ENCODE peak calls at places on chromosomes 1 and 21, in four cellular contexts. Z is cardiac fibroblast, U is SJSA1, V is MCF 10A. I is an unnamed sample.

GRCh38 chr1:9494936-9495758 is 44.1 kb upstream of the SLC25A33 start:
- DNase-seq in Z (peak; percentile 57), U (peak; percentile 58), V (peak; percentile 29), I (no peak)

GRCh38 chr1:201360901-201361651 is 16.4 kb downstream of the TNNT2 start:
- DNase-seq in Z (no peak), U (no peak), V (no peak), I (no peak)

GRCh38 chr1:3702990-3703728 is 49.1 kb upstream of the CCDC27 start:
- DNase-seq in Z (peak; percentile 63), U (no peak), V (peak; percentile 69), I (no peak)

GRCh38 chr21:45823100-45823681 is 158.4 kb upstream of the COL6A1 start:
- DNase-seq in Z (no peak), U (no peak), V (peak; percentile 6), I (no peak)

GRCh38 chr1:196608401-196609113 is at the start of gene KCNT2:
- DNase-seq in Z (peak; percentile 78), U (peak; percentile 49), V (peak; percentile 35), I (peak; percentile 13)

GRCh38 chr1:234886081-234886874 is 242.4 kb downstream of the TOMM20 start:
- DNase-seq in Z (no peak), U (no peak), V (peak; percentile 86), I (no peak)

GRCh38 chr1:1207254-1207902 is 986 bp upstream of the TNFRSF18 start:
- DNase-seq in Z (no peak), U (no peak), V (no peak), I (no peak)

GRCh38 chr1:48643193-48643592 is 133.5 kb downstream of the BEND5 start:
- DNase-seq in Z (no peak), U (no peak), V (no peak), I (no peak)

GRCh38 chr1:4175566-4176405 is 275.7 kb upstream of the C1orf174 start:
- DNase-seq in Z (no peak), U (no peak), V (no peak), I (no peak)

GRCh38 chr1:101235241-101235695 is 1.6 kb upstream of the S1PR1 start:
- DNase-seq in Z (no peak), U (no peak), V (no peak), I (no peak)

GRCh38 chr1:95006681-95007080 is 66.1 kb downstream of the ALG14 start:
- DNase-seq in Z (peak; percentile 29), U (no peak), V (no peak), I (no peak)

GRCh38 chr1:181318022-181318857 is 165.1 kb upstream of the CACNA1E start:
- DNase-seq in Z (no peak), U (no peak), V (no peak), I (no peak)

GRCh38 chr1:44359234-44359937 is 4.3 kb upstream of the ERI3 start:
- DNase-seq in Z (no peak), U (no peak), V (no peak), I (no peak)

GRCh38 chr1:158014702-158015320 is 21.4 kb downstream of the KIRREL1 start:
- DNase-seq in Z (no peak), U (no peak), V (no peak), I (no peak)

GRCh38 chr1:224065455-224065854 is 48.5 kb upstream of the FBXO28 start:
- DNase-seq in Z (no peak), U (no peak), V (peak; percentile 69), I (no peak)

GRCh38 chr1:213370523-213370922 is 319.5 kb downstream of the RPS6KC1 start:
- DNase-seq in Z (no peak), U (no peak), V (no peak), I (no peak)

GRCh38 chr21:37909936-37910335 is 6.3 kb downstream of the KCNJ6 start:
- DNase-seq in Z (no peak), U (no peak), V (no peak), I (no peak)

GRCh38 chr1:71658295-71658694 is 577.5 kb upstream of the ZRANB2 start:
- DNase-seq in Z (peak; percentile 77), U (no peak), V (peak; percentile 21), I (no peak)

GRCh38 chr1:27109103-27109822 is 45.7 kb downstream of the SLC9A1 start:
- DNase-seq in Z (no peak), U (no peak), V (peak; percentile 45), I (no peak)

I was measured in pulmonary artery endothelial cell.